ENCODE peak calls at places on chromosomes 11 and 22, in six cellular contexts. One of them, this sample, is unnamed.

GRCh38 chr11:128772814-128773213 is 78.9 kb downstream of the FLI1 start:
- DNase-seq in IMR-90: no peak
- DNase-seq in fibroblast of pulmonary artery: no peak
- DNase-seq in epithelial cell of esophagus: no peak
- DNase-seq in A549: no peak
- DNase-seq in MM.1S: no peak
- DNase-seq in this sample: no peak

GRCh38 chr11:62073061-62073460 is 50.8 kb upstream of the INCENP start:
- DNase-seq in IMR-90: no peak
- DNase-seq in epithelial cell of esophagus: no peak
- DNase-seq in MM.1S: no peak
- DNase-seq in A549: no peak
- DNase-seq in fibroblast of pulmonary artery: no peak
- DNase-seq in this sample: no peak

GRCh38 chr11:82174610-82175009 is 559.1 kb downstream of the FAM181B start:
- DNase-seq in A549: peak
- DNase-seq in IMR-90: no peak
- DNase-seq in epithelial cell of esophagus: no peak
- DNase-seq in fibroblast of pulmonary artery: no peak
- DNase-seq in MM.1S: no peak
- DNase-seq in this sample: no peak

GRCh38 chr11:68117896-68118470 is 3.2 kb downstream of the CHKA start:
- DNase-seq in epithelial cell of esophagus: no peak
- DNase-seq in IMR-90: no peak
- DNase-seq in MM.1S: no peak
- DNase-seq in A549: no peak
- DNase-seq in fibroblast of pulmonary artery: no peak
- DNase-seq in this sample: no peak

GRCh38 chr11:102111787-102112653 is 1.8 kb downstream of the YAP1 start:
- DNase-seq in A549: peak
- DNase-seq in IMR-90: peak
- DNase-seq in MM.1S: no peak
- DNase-seq in epithelial cell of esophagus: peak
- DNase-seq in fibroblast of pulmonary artery: peak
- DNase-seq in this sample: no peak

GRCh38 chr22:24810043-24810749 is 4.2 kb downstream of the SGSM1 start:
- DNase-seq in fibroblast of pulmonary artery: peak
- DNase-seq in A549: no peak
- DNase-seq in IMR-90: no peak
- DNase-seq in MM.1S: no peak
- DNase-seq in epithelial cell of esophagus: no peak
- DNase-seq in this sample: no peak

GRCh38 chr11:35466058-35466457 is 46.7 kb upstream of the SLC1A2 start:
- DNase-seq in epithelial cell of esophagus: no peak
- DNase-seq in A549: no peak
- DNase-seq in fibroblast of pulmonary artery: no peak
- DNase-seq in MM.1S: no peak
- DNase-seq in IMR-90: no peak
- DNase-seq in this sample: no peak

GRCh38 chr22:25219211-25219689 is at the start of gene CRYBB2:
- DNase-seq in A549: no peak
- DNase-seq in IMR-90: no peak
- DNase-seq in MM.1S: no peak
- DNase-seq in fibroblast of pulmonary artery: no peak
- DNase-seq in epithelial cell of esophagus: no peak
- DNase-seq in this sample: no peak

GRCh38 chr11:64356498-64357411 is 2.2 kb upstream of the RPS6KA4 start:
- DNase-seq in IMR-90: no peak
- DNase-seq in MM.1S: no peak
- DNase-seq in A549: peak
- DNase-seq in fibroblast of pulmonary artery: peak
- DNase-seq in epithelial cell of esophagus: peak
- DNase-seq in this sample: no peak
- TF ChIP-seq CTCF in IMR-90: peak
- TF ChIP-seq CTCF in MM.1S: peak
- TF ChIP-seq CTCF in A549: peak
- TF ChIP-seq CTCF in fibroblast of pulmonary artery: peak
- TF ChIP-seq CTCF in epithelial cell of esophagus: peak
- TF ChIP-seq CTCF in this sample: no peak

DNA sequence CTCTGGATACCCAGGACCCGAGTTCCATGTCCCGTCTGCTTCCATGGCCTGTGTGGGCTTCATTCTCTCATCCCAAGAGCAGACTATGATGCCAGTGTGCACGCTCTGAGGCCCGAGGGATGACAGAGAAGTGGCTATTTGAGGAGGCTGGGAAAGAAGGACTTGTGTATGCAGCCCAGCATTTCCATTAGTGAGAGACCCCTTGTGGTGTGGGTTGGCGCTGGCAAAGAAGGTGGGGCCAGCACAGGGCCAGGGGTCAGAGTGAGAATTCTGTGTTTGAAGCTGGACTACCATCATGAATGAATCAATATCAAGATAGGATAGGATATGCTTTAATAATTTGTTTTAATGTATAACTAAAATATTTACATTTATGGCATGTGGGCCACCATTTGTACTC is 200.8 kb downstream of the HIPK3 start:
- DNase-seq in A549: no peak
- DNase-seq in MM.1S: no peak
- DNase-seq in IMR-90: no peak
- DNase-seq in epithelial cell of esophagus: no peak
- DNase-seq in fibroblast of pulmonary artery: no peak
- DNase-seq in this sample: no peak
- TF ChIP-seq CTCF in A549: no peak
- TF ChIP-seq CTCF in MM.1S: no peak
- TF ChIP-seq CTCF in IMR-90: no peak
- TF ChIP-seq CTCF in epithelial cell of esophagus: no peak
- TF ChIP-seq CTCF in fibroblast of pulmonary artery: no peak
- TF ChIP-seq CTCF in this sample: no peak

GRCh38 chr11:76551400-76551799 is 106.6 kb downstream of the EMSY start:
- DNase-seq in fibroblast of pulmonary artery: peak
- DNase-seq in MM.1S: no peak
- DNase-seq in A549: no peak
- DNase-seq in IMR-90: no peak
- DNase-seq in epithelial cell of esophagus: peak
- DNase-seq in this sample: no peak
- TF ChIP-seq CTCF in fibroblast of pulmonary artery: peak
- TF ChIP-seq CTCF in MM.1S: no peak
- TF ChIP-seq CTCF in A549: peak
- TF ChIP-seq CTCF in IMR-90: peak
- TF ChIP-seq CTCF in epithelial cell of esophagus: peak
- TF ChIP-seq CTCF in this sample: no peak

DNA sequence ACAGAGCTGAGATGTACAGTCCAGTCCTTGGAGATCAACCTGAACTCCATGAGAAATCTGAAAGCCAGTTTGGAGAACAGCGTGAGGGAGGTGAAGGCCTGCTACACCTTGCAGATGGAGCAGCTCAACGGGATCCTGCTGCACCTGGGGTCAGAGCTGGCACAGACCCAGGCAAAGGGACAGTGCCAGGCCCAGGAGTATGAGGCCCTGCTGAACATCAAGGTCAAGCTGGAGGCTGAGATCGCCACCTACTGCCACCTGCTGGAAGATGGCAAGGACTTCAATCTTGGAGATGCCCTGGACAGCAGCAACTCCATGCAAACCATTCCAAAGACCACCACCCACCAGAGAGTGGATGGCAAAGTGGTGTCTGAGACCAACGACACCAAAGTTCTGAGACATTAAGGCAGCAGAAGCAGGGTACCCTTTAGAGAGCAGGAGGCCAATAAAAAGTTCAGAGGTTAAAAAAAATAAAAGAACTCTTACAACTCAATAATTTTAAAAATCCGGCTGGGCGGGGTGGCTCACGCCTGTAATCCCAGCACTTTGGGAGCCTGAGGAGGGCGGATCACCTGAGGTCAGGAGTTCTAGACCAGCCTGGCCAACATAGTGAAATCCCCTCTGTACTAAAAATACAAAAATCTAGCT is 69.9 kb upstream of the RTL6 start:
- DNase-seq in MM.1S: peak
- DNase-seq in fibroblast of pulmonary artery: peak
- DNase-seq in A549: peak
- DNase-seq in IMR-90: peak
- DNase-seq in epithelial cell of esophagus: peak
- DNase-seq in this sample: no peak
- TF ChIP-seq CTCF in MM.1S: peak
- TF ChIP-seq CTCF in fibroblast of pulmonary artery: peak
- TF ChIP-seq CTCF in A549: peak
- TF ChIP-seq CTCF in IMR-90: peak
- TF ChIP-seq CTCF in epithelial cell of esophagus: peak
- TF ChIP-seq CTCF in this sample: peak

DNA sequence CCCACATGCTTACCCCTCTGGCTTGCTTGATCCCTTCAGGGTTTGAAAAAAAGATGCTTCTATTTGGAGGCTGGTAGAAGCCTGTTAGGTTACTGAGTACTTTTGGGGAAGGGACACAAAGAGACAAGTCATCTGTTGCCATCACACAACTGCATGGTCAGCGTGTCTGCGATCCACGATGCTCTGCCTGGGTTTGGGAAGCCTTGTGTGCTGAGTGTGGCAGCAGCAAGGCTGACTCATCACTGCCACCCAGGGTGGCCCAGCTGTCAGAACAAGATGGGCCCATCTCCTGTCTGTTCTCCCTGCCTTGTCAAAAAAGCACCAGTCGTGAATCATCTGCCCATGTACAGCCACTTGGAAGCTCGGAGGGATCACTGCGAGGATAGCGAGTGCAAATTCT is 26.2 kb downstream of the UBASH3B start:
- DNase-seq in MM.1S: no peak
- DNase-seq in fibroblast of pulmonary artery: no peak
- DNase-seq in A549: peak
- DNase-seq in IMR-90: no peak
- DNase-seq in epithelial cell of esophagus: no peak
- DNase-seq in this sample: no peak
- TF ChIP-seq CTCF in MM.1S: no peak
- TF ChIP-seq CTCF in fibroblast of pulmonary artery: no peak
- TF ChIP-seq CTCF in A549: no peak
- TF ChIP-seq CTCF in IMR-90: no peak
- TF ChIP-seq CTCF in epithelial cell of esophagus: no peak
- TF ChIP-seq CTCF in this sample: no peak

DNA sequence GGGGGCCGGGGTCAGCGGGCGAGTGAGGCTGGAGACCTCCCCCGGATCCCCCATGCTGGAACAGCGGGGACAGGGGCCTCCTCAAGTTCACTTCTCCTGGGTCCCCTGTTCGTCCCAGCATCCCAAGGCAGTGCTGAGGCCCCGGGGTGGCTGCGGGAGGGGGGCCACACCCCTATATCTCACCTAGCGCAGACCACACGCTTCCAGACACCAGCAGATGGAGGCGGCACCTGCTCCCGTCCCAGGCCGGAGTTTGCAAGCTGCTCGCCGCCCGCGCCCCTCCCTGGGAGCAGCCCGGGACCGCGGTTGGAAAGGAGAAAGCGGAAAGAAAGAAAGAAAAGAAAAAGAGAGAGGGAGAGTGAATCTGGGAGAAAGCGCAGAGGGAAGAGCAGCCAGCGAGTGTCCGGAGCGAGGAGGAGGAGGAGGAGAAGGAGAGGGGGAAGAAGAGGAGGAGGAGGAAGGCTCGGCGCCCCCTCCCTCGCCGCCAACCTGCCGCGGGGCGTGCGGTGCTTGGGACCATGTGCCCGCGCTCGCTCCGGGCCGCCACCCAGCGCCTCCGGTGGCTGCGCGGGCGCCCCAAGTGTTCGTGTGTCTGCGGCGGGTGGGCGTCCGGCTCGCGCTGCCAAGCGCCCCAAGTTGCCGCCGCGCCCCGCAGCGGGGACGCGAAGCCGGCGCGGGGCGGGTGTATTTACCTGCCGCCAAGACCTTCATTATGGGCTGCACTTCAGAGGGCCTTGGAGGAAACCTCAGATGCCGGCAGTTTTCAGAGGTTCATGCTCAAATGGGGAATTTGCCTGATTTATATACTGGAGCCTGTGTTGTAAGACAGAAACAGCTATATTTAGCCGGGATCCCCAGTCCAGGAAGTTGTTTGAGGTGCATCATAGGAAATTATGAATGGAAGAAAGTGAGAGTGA is at the start of gene LIF:
- DNase-seq in IMR-90: peak
- DNase-seq in A549: no peak
- DNase-seq in epithelial cell of esophagus: peak
- DNase-seq in MM.1S: peak
- DNase-seq in fibroblast of pulmonary artery: peak
- DNase-seq in this sample: peak
- TF ChIP-seq CTCF in IMR-90: peak
- TF ChIP-seq CTCF in A549: no peak
- TF ChIP-seq CTCF in epithelial cell of esophagus: no peak
- TF ChIP-seq CTCF in MM.1S: peak
- TF ChIP-seq CTCF in fibroblast of pulmonary artery: no peak
- TF ChIP-seq CTCF in this sample: no peak

DNA sequence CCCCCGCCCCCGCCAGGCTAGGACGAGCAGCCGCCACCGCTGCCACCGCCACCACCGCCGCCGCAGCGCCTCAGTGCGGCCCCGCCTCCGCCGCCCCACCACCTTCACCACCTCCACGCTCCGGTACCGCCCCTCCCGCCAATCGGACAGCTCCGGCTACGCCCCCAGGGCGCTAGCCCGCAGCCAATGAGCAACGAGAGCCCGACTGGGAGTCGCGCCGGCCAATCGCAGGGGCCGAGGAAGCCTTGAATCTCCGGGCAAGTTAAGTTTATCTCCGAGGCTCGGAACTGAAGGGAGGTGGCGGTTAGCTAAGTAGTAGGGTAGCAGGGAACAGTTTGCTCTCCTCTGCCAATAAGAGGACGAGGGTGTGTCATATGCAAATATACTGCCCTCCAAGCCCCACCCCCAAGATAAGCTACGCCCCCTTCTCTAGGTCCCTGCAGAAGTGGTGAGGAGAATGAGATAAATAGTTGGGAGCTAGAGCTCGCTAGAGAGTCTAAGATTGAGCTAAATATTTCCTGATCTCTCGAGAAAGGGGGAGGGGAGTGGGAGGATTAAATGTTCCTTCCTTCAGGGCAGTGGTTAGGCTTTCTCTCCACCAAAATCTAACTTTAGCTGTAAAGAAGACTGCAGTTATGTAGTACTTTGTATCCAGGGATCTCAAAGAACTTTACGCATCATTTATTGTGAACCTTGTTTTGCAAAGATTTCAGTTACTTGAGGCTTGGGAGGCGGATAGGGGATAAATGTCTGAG is at the start of gene SESN3:
- DNase-seq in fibroblast of pulmonary artery: peak
- DNase-seq in A549: peak
- DNase-seq in MM.1S: peak
- DNase-seq in IMR-90: peak
- DNase-seq in epithelial cell of esophagus: peak
- DNase-seq in this sample: peak
- TF ChIP-seq CTCF in fibroblast of pulmonary artery: peak
- TF ChIP-seq CTCF in A549: no peak
- TF ChIP-seq CTCF in MM.1S: no peak
- TF ChIP-seq CTCF in IMR-90: no peak
- TF ChIP-seq CTCF in epithelial cell of esophagus: peak
- TF ChIP-seq CTCF in this sample: no peak

DNA sequence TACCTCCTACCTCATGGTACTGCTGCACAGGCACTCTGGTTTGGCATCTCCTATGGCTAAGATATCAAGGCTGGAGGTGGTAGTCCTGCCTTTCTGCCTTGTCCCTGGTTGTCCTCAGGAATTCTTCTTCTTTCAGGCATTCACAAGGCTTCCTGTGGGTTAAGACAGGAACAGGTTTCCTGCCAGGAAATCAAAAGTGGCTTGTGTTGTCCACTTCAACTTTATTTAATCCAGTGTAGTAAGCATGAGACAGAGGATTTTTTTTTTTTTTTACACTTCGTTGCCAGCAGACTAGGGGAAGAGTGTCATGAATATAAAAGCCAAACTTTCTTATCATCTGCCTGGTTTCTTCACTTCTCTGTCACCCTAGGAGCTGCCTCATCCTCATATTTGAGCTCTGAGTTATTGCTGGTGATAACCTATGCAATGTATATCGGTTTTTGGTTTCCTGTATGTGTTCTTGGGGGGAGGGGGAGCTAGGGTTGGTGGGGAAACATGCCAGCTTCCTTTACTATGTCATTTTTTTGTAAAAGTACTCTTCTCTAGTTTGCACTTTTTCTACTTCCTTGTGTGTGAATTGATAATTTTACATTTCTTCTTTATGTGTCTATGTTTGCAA is 50.2 kb downstream of the XKR3 start:
- DNase-seq in IMR-90: no peak
- DNase-seq in epithelial cell of esophagus: no peak
- DNase-seq in A549: no peak
- DNase-seq in MM.1S: no peak
- DNase-seq in fibroblast of pulmonary artery: no peak
- DNase-seq in this sample: no peak
- TF ChIP-seq CTCF in IMR-90: no peak
- TF ChIP-seq CTCF in epithelial cell of esophagus: no peak
- TF ChIP-seq CTCF in A549: no peak
- TF ChIP-seq CTCF in MM.1S: no peak
- TF ChIP-seq CTCF in fibroblast of pulmonary artery: no peak
- TF ChIP-seq CTCF in this sample: no peak

This sample was measured in mesothelial cell of epicardium.